ENCODE peak calls at places on chromosomes 3 and 15, in seven cellular contexts. T is IMR-90, M is H9, P is neuronal stem cell, G is mesenchymal stem cell, W is H1, Z is trophoblast cell. Y is an unnamed sample. For H3K4me1, the result is how much of the 10 kb centered on the place peaks cover.

GRCh38 chr3:58281069-58281468 is 25.0 kb upstream of the RPP14 start:
- DNase-seq in T (no peak), P (no peak), G (no peak), W (no peak), M (no peak), Z (no peak), Y (no peak)

GRCh38 chr3:100120693-100121092 is 6.4 kb upstream of the FILIP1L start:
- DNase-seq in Z (no peak), P (no peak), W (no peak), G (no peak), M (no peak), T (no peak), Y (no peak)

GRCh38 chr3:38536686-38537085 is 40.5 kb downstream of the EXOG start:
- DNase-seq in T (no peak), M (no peak), W (no peak), P (no peak), G (no peak), Z (no peak), Y (no peak)

GRCh38 chr15:74036271-74037170 is 42.0 kb downstream of the PML start:
- DNase-seq in P (peak), Z (peak), M (peak), W (peak), G (peak), T (peak), Y (peak)

GRCh38 chr3:89184151-89184550 is 76.7 kb downstream of the EPHA3 start:
- DNase-seq in Z (no peak), M (no peak), G (no peak), W (no peak), T (no peak), P (no peak), Y (no peak)

GRCh38 chr3:134037168-134037567 is 7.4 kb upstream of the SLCO2A1 start:
- DNase-seq in T (no peak), Z (no peak), M (no peak), G (no peak), P (no peak), W (peak), Y (no peak)

GRCh38 chr3:14847613-14848541 is 29.1 kb downstream of the FGD5 start:
- DNase-seq in G (no peak), T (no peak), Z (no peak), M (peak), W (peak), P (no peak), Y (peak)

GRCh38 chr3:77868725-77869124 is 828.8 kb downstream of the ROBO2 start:
- DNase-seq in T (no peak), M (no peak), G (no peak), W (no peak), Z (no peak), P (no peak), Y (no peak)

GRCh38 chr3:15859507-15860013 is 61.8 kb upstream of the ANKRD28 start:
- DNase-seq in W (no peak), P (peak), T (peak), M (peak), G (peak), Z (peak), Y (peak)

GRCh38 chr3:194396897-194397756 is 1.9 kb downstream of the GP5 start:
- DNase-seq in T (no peak), M (peak), G (peak), W (no peak), Z (no peak), P (no peak), Y (no peak)

GRCh38 chr3:126432361-126432760 is 37.7 kb downstream of the CFAP100 start:
- DNase-seq in P (no peak), W (no peak), G (peak), T (peak), Z (no peak), M (no peak), Y (no peak)

GRCh38 chr3:136134091-136134490 is 62.0 kb downstream of the MSL2 start:
- DNase-seq in T (no peak), M (no peak), P (no peak), G (no peak), Z (no peak), W (no peak), Y (no peak)

GRCh38 chr3:126553284-126553811 is 5.4 kb downstream of the C3orf22 start:
- DNase-seq in W (no peak), P (no peak), G (no peak), Z (no peak), M (peak), T (no peak), Y (no peak)

GRCh38 chr3:101262393-101263240 is 57.8 kb downstream of the IMPG2 start:
- DNase-seq in W (no peak), M (no peak), T (no peak), P (no peak), G (no peak), Z (no peak), Y (no peak)

GRCh38 chr15:92747047-92747446 is 91.5 kb upstream of the FAM174B start:
- DNase-seq in W (no peak), T (no peak), G (no peak), M (peak), Z (peak), P (no peak), Y (peak)

GRCh38 chr3:27031476-27031875 is 337.7 kb downstream of the NEK10 start:
- DNase-seq in T (no peak), M (no peak), Z (no peak), G (no peak), P (no peak), W (no peak), Y (no peak)

GRCh38 chr3:123089611-123090301 is 22.9 kb downstream of the PDIA5 start:
- DNase-seq in W (no peak), T (no peak), P (no peak), G (no peak), Z (no peak), M (no peak), Y (no peak)

GRCh38 chr15:52802110-52802509 is 12.0 kb upstream of the ONECUT1 start:
- DNase-seq in P (no peak), T (no peak), W (no peak), Z (no peak), M (no peak), G (no peak), Y (no peak)

GRCh38 chr3:113249111-113249510 is 37.8 kb downstream of the BOC start:
- DNase-seq in G (peak), T (peak), W (no peak), P (no peak), Z (peak), M (no peak), Y (no peak)

GRCh38 chr3:159928692-159929091 is 59.9 kb upstream of the IL12A start:
- DNase-seq in T (peak), Z (peak), P (no peak), G (peak), W (no peak), M (no peak), Y (peak)

GRCh38 chr15:90177012-90177411 is 24.1 kb upstream of the SEMA4B start:
- DNase-seq in M (peak), Z (no peak), T (no peak), W (no peak), G (no peak), P (no peak), Y (no peak)

GRCh38 chr15:90174140-90174891 is 26.8 kb upstream of the SEMA4B start:
- DNase-seq in T (no peak), Z (no peak), W (no peak), P (no peak), G (peak), M (peak), Y (no peak)

GRCh38 chr15:90178468-90179435 is 22.4 kb upstream of the SEMA4B start:
- DNase-seq in Z (no peak), M (no peak), G (no peak), W (no peak), T (no peak), P (no peak), Y (no peak)

GRCh38 chr15:90173372-90173771 is 27.8 kb upstream of the SEMA4B start:
- DNase-seq in G (no peak), M (no peak), T (no peak), Z (no peak), P (no peak), W (no peak), Y (no peak)
- H2AK5ac ChIP-seq in G (no peak), M (no peak), T (no peak), Z (no peak), P (no peak), W (no peak), Y (no peak)

GRCh38 chr3:189277711-189278110 is 105.9 kb downstream of the TPRG1 start:
- DNase-seq in M (no peak), P (no peak), Z (no peak), G (no peak), T (no peak), W (no peak), Y (no peak)
- H3K4me1 ChIP-seq in M (under half), P (under half), Z (under half), G (under half), T (under half), W (under half), Y (under half)

GRCh38 chr3:106830334-106830733 is 546.9 kb upstream of the CCDC54 start:
- DNase-seq in M (peak), W (no peak), Z (no peak), G (no peak), P (no peak), T (no peak), Y (peak)
- H2AK5ac ChIP-seq in M (no peak), W (no peak), Z (no peak), G (no peak), P (no peak), T (no peak), Y (no peak)

GRCh38 chr3:54858386-54858785 is 69.5 kb downstream of the LRTM1 start:
- DNase-seq in W (no peak), P (no peak), G (no peak), T (no peak), M (no peak), Z (peak), Y (no peak)
- H3K4me1 ChIP-seq in W (under half), P (under half), G (under half), T (under half), M (under half), Z (under half), Y (under half)

DNA sequence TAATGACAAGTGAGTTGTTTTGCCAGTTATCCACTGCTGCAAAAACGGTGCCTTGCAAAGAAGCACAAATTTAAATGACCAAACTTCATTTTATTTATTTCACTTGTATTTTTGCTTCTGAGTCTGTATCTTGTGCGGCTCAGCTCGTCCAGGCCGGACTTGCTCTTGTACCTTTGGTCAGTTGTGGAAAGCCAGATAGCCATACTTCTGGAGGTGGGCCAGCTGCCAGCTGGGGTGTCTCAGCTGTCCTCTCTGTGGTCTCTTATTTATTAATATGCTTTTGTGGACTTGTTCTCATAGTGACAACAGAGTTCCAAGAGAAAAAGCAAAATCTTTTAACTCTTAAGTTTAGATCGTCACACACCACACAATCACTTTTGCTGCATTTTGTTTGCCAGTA is 87.7 kb downstream of the IL1RAP start:
- DNase-seq in Z (no peak), T (no peak), P (no peak), G (no peak), M (no peak), W (no peak), Y (no peak)
- H2AK5ac ChIP-seq in Z (no peak), T (no peak), P (no peak), G (no peak), M (no peak), W (no peak), Y (no peak)